ENCODE peak calls at places on chromosomes 2 and 18, in four cellular contexts. P is CD4-positive, alpha-beta memory T cell; W is adrenal gland; A is kidney epithelial cell. L is an unnamed sample.

GRCh38 chr2:177830881-177831386 is 241.6 kb downstream of the PDE11A start:
- DNase-seq in P (no peak), A (no peak), W (no peak), L (no peak)

GRCh38 chr18:26963292-26963691 is 97.8 kb upstream of the AQP4 start:
- DNase-seq in W (no peak), P (no peak), A (no peak), L (no peak)

GRCh38 chr2:240733803-240734495 is 42.3 kb downstream of the AQP12A start:
- DNase-seq in W (no peak), A (no peak), P (no peak), L (no peak)

GRCh38 chr2:102114290-102114721 is 28.2 kb upstream of the IL1R1 start:
- DNase-seq in W (no peak), A (peak), P (no peak), L (peak)

GRCh38 chr2:232588680-232589585 is 38.4 kb downstream of the EIF4E2 start:
- DNase-seq in A (no peak), P (no peak), W (peak), L (no peak)

GRCh38 chr18:60987963-60988362 is 345.3 kb upstream of the CDH20 start:
- DNase-seq in P (no peak), A (no peak), W (no peak), L (no peak)

GRCh38 chr2:1268034-1268433 is 145.2 kb upstream of the TPO start:
- DNase-seq in A (no peak), W (no peak), P (no peak), L (no peak)

GRCh38 chr2:108548221-108549003 is 14.1 kb downstream of the LIMS1 start:
- DNase-seq in W (no peak), P (no peak), A (no peak), L (no peak)

GRCh38 chr2:6914829-6915228 is 2.4 kb upstream of the RNF144A start:
- DNase-seq in W (peak), A (peak), P (no peak), L (no peak)

GRCh38 chr2:238126775-238127164 is 11.7 kb upstream of the KLHL30 start:
- DNase-seq in W (no peak), P (no peak), A (no peak), L (no peak)

GRCh38 chr2:238129166-238130010 is 9.1 kb upstream of the KLHL30 start:
- DNase-seq in P (no peak), A (no peak), W (no peak), L (no peak)

GRCh38 chr2:238128061-238129040 is 10.1 kb upstream of the KLHL30 start:
- DNase-seq in P (no peak), W (no peak), A (no peak), L (no peak)

GRCh38 chr2:238126338-238126737 is 12.1 kb upstream of the KLHL30 start:
- DNase-seq in W (no peak), A (no peak), P (no peak), L (no peak)

DNA sequence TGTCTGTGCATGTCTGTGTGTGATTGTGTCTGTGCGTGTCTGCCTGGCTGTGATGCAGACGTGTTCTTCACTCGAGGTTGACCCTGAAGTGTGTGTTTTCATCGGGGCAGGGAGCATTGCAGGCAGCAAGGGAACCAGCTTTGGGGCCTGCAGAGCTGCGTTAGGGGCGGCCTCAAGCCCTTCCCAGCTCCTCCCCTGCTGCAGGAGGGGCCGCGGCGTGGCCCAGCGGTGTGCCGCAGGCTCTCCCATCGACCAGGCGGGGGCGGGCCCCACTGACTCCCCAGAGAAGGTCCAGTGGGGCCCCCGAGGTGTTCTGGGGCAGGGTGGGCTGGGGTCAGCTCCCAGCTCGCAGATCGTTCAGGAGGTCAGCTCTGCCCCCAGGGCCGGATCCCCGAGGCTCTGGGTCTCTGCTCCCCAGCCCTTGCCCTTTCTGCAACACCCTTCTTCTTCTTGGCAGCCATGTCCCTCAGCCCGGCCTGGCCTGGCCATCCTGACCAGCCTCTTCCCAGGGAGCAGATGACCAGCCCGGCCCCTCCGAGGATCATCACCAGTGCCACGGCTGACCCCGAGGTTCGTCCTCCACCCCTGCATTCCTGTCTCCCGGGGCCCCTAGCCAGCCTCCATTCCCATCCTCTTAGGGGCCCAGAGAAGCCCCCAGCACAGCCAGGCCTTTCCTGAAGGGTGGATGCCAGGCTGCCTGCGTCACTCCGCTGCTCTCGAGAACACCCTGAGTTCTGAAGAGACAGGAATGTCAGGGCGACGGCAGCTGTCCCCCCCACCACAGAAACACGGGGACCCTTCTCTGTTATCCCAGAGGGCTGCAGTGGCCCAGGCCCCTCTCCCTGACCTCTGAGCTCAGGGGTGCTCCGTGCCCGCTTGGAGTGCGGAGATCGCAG is 11.1 kb upstream of the KLHL30 start:
- DNase-seq in W (no peak), A (no peak), P (no peak), L (no peak)
- H3K4me3 ChIP-seq in W (peak), A (no peak), P (no peak), L (peak)

DNA sequence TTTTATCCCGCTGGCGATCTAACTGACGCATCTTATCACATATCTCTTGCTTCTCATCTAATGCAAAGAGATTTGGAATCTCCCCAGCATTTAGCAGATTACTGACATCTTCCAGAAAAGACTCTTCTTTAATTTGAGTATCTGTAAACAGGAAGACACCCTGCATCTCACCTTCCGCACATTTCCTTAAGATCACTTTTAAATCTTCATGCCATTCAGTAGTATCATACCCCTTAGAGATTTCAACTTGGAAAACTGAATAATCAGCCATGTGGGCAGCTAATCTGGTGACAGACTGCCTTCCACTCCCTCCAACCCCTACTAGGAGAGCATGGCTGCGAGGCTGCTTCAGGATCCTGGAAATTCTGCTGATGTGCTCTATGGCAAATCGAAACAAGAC is 204.3 kb downstream of the DNAH7 start:
- DNase-seq in W (no peak), P (no peak), A (no peak), L (no peak)
- H3K4me3 ChIP-seq in W (no peak), P (no peak), A (no peak), L (no peak)

GRCh38 chr2:208204166-208204565 is 14.3 kb upstream of the C2orf80 start:
- DNase-seq in P (no peak), W (no peak), A (no peak), L (no peak)
- H3K4me3 ChIP-seq in P (no peak), W (no peak), A (no peak), L (no peak)

DNA sequence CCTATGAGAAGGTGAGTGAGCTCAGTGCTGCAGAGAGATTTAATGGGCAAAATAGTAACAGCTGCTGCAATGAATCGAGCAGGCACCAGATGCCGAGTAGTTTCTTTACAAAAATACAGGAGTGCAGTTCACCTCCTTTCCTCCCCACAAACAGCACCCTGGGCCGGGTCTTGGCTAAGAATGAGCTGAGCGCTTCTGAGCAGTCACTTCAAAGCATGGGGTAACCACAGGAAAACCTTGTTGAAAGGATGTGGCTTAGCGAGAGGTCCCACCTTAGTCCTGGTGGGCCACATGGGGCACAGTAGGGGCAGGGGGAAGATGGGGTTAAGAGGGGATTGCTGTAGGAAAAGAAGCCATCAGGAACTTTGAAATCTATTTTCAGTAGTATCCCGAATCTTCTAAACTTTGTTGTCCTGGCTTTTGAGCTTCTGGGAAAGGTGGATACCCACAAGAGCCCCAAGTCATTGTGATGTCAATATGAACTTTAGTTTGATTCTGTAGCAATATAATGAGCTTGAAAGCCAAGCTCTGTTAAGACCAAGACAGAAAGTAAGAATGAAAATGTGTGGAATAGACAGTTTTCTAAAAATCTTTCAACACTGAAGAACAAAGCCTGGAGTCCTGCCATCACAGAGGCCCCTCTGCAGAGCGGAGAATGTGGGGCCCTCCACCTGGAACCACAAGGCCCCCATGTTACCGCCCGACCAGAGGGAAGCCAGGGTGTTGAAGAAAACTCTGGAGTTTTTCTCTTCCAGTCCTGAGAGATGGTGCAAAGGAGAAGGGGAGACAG is 101.0 kb upstream of the ZNF236 start:
- DNase-seq in P (peak), A (no peak), W (no peak), L (no peak)
- H3K4me3 ChIP-seq in P (peak), A (no peak), W (no peak), L (no peak)

DNA sequence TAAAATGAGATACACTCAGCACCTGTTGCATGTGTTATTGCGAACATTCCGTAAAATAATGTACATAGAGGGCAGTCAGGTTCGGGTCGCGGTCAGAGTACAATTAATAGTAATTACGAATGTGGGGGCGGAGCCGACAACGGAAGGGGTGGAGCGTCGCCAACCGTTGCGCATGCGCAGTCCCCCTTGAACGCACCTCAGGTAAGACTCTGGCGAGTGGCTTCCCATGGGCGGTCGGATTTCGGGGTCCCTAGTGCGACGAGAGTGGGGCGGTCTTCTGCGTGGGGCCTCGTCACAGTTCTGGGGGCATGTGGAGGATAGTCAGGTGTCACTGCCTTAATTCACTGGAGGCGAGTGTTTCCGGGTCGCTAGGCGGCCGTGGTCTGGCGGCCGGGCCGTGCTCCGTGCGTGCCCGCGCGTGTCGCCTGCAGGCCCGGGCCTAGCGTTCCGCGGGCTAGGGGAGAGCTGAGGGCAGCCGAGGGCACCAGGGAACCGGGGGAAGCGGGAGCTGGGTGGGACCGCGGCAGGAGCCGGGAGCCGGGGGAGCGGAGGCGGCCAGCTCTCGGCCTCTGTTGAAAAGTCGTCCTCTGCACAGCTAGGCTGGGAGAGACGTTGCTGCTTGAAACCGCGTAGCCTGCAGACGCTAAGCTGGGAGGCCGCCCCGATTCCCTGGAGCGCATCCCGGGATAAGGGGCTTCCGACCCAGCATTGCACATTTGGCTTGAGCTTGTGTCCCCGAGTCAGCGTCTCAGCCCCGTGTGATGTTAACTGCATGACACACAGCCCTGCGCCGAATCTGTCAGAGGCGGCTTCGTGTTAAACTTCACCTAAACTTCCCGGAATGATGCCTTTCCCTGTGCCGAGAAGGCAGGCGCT is at the start of gene CEBPZOS:
- DNase-seq in P (peak), W (peak), A (no peak), L (no peak)
- H3K4me3 ChIP-seq in P (peak), W (peak), A (peak), L (peak)

GRCh38 chr18:41905786-41906527 is 49.1 kb upstream of the PIK3C3 start:
- DNase-seq in A (no peak), W (no peak), P (no peak), L (no peak)
- H3K4me3 ChIP-seq in A (no peak), W (no peak), P (no peak), L (no peak)

GRCh38 chr2:66439291-66440010 is 4.5 kb downstream of the MEIS1 start:
- DNase-seq in W (peak), A (no peak), P (no peak), L (no peak)
- H3K4me3 ChIP-seq in W (peak), A (peak), P (no peak), L (peak)

GRCh38 chr2:15170068-15170775 is 390.9 kb downstream of the NBAS start:
- DNase-seq in A (peak), P (no peak), W (no peak), L (no peak)

GRCh38 chr2:15168116-15168515 is 393.0 kb downstream of the NBAS start:
- DNase-seq in W (no peak), P (no peak), A (no peak), L (no peak)

GRCh38 chr2:15172825-15173224 is 388.3 kb downstream of the NBAS start:
- DNase-seq in W (no peak), A (no peak), P (no peak), L (no peak)

GRCh38 chr2:15166878-15167277 is 394.3 kb downstream of the NBAS start:
- DNase-seq in A (no peak), P (no peak), W (no peak), L (no peak)

GRCh38 chr2:15169326-15170038 is 391.7 kb downstream of the NBAS start:
- DNase-seq in P (no peak), A (peak), W (no peak), L (peak)
- H3K4me3 ChIP-seq in P (no peak), A (no peak), W (no peak), L (peak)